ENCODE peak calls at places on chromosomes 3 and 15, in four cellular contexts. Z is retinal pigment epithelial cell, X is HL-60, A is AG10803. D is an unnamed sample.

GRCh38 chr3:156617145-156617544 is 57.2 kb upstream of the TIPARP start:
- DNase-seq in Z (no peak), X (no peak), A (no peak), D (no peak)

GRCh38 chr15:90223441-90224165 is 10.1 kb downstream of the CIB1 start:
- DNase-seq in A (no peak), X (no peak), Z (no peak), D (no peak)

GRCh38 chr3:189235214-189235613 is 63.4 kb downstream of the TPRG1 start:
- DNase-seq in X (no peak), A (no peak), Z (no peak), D (no peak)

GRCh38 chr3:187551419-187551818 is 118.8 kb downstream of the SST start:
- DNase-seq in Z (no peak), A (peak), X (no peak), D (no peak)

GRCh38 chr3:22231061-22231460 is 480.1 kb upstream of the ZNF385D start:
- DNase-seq in A (no peak), Z (peak), X (no peak), D (no peak)

GRCh38 chr3:34676431-34676830 is 878.0 kb downstream of the PDCD6IP start:
- DNase-seq in A (peak), X (no peak), Z (no peak), D (no peak)

GRCh38 chr15:33068007-33068441 is 126.5 kb downstream of the FMN1 start:
- DNase-seq in Z (peak), X (peak), A (peak), D (peak)

GRCh38 chr15:95262866-95263564 is 1031.7 kb downstream of the MCTP2 start:
- DNase-seq in Z (no peak), A (peak), X (no peak), D (no peak)

DNA sequence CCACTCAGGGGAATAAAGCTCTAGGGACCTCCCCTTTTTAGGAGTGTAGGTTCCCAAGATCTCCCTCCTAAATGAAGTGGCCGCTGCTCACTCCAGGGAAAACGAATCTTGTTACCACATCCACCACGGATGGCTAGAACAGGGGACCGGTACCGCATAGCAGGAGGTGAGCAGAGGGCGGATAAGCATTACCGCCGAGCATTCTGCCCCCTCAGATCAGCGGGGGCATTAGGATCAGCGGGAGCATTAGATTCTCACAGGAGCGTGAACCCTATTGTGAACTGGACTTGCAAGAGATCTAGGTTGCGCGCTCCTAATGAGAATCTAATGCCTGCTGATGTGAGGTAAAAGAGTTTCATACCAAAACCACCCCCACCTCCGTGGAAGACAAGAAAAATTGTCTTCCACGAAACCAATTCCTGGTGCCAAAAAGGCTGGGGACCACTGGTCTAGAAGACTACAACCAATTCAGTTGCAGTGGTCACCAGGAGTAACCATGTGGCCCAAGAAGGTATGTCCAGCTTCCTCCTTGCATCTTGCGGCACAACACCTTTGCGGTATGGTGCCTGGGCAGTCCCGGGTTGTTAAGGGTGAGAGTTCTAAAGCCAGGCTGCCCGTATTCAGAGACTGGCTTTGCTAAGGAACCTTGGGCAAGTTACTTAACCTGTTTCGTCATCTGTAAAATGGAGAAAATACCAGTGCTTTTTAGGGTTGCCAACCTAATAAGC is 1.1 kb upstream of the SS18L2 start:
- DNase-seq in Z (no peak), X (peak), A (no peak), D (no peak)
- H3K4me3 ChIP-seq in Z (peak), X (no peak), A (peak), D (no peak)

GRCh38 chr15:74958320-74958907 is 1.8 kb upstream of the RPP25 start:
- DNase-seq in Z (no peak), X (no peak), A (peak), D (peak)

GRCh38 chr15:74958908-74959642 is 2.5 kb upstream of the RPP25 start:
- DNase-seq in Z (no peak), A (no peak), X (no peak), D (peak)

GRCh38 chr15:74960286-74960685 is 3.7 kb upstream of the RPP25 start:
- DNase-seq in Z (no peak), A (no peak), X (no peak), D (no peak)

GRCh38 chr15:74960995-74961588 is 4.5 kb upstream of the RPP25 start:
- DNase-seq in A (no peak), X (no peak), Z (no peak), D (no peak)

GRCh38 chr15:74959643-74959939 is 3.0 kb upstream of the RPP25 start:
- DNase-seq in X (no peak), A (no peak), Z (no peak), D (no peak)
- H3K4me3 ChIP-seq in X (no peak), A (peak), Z (no peak), D (no peak)

GRCh38 chr3:70803891-70804290 is 491.5 kb upstream of the MDFIC2 start:
- DNase-seq in A (no peak), Z (no peak), X (no peak), D (no peak)

GRCh38 chr3:70808881-70809280 is 496.4 kb upstream of the MDFIC2 start:
- DNase-seq in Z (no peak), X (no peak), A (no peak), D (no peak)

GRCh38 chr3:70803317-70803716 is 490.9 kb upstream of the MDFIC2 start:
- DNase-seq in A (no peak), Z (no peak), X (no peak), D (no peak)

GRCh38 chr3:70806556-70806955 is 494.1 kb upstream of the MDFIC2 start:
- DNase-seq in Z (no peak), X (no peak), A (no peak), D (no peak)

GRCh38 chr3:70805044-70805732 is 492.8 kb upstream of the MDFIC2 start:
- DNase-seq in A (peak), Z (no peak), X (no peak), D (no peak)
- H3K4me3 ChIP-seq in A (peak), Z (no peak), X (no peak), D (no peak)

DNA sequence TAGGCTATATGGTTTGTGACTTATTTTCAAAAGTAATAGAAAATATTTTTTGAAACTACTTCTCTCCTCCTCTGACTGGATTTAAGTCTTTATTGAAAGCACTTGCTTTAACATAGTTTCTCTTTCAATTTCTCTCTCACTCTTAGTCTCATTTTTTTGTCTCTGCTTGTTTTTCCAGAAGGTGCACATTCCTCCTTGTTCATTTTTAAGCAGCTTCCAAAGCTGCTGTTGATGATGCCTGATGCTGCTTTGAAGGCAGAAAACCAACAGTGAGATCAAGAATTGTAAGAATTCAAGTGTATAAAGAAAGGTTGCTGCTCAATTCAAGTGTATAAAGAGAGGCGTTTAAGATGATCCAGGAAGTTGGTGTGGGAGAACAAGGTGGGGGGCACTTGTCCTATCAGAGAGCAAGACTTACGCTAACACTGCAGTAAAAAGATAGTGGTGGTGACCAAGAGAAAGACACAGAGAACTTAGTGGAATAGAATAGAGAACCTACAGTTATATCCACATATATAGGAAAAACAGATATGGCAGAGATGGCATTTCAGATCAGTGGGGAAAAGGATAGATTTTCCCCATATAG is 12.1 kb downstream of the NR2C2 start:
- DNase-seq in A (no peak), Z (no peak), X (no peak), D (no peak)
- H3K4me3 ChIP-seq in A (no peak), Z (no peak), X (no peak), D (no peak)

D was measured in HAP-1.